ENCODE peak calls at places on chromosomes 2 and 18, in eight cellular contexts. One of them, this sample, is unnamed.

GRCh38 chr2:144999040-144999875 is 479.3 kb upstream of the ZEB2 start:
- DNase-seq in pancreas: no peak
- DNase-seq in endodermal cell: no peak
- DNase-seq in astrocyte of the cerebellum: no peak
- DNase-seq in AG10803: peak; percentile 29
- DNase-seq in brain microvascular endothelial cell: peak; percentile 46
- DNase-seq in AG04450: no peak
- DNase-seq in uterus: peak; percentile 22
- DNase-seq in this sample: no peak

GRCh38 chr2:192029089-192029488 is 165.6 kb downstream of the TMEFF2 start:
- DNase-seq in pancreas: no peak
- DNase-seq in endodermal cell: peak; percentile 89
- DNase-seq in astrocyte of the cerebellum: no peak
- DNase-seq in AG10803: no peak
- DNase-seq in brain microvascular endothelial cell: peak; percentile 21
- DNase-seq in AG04450: no peak
- DNase-seq in uterus: no peak
- DNase-seq in this sample: peak; percentile 33

GRCh38 chr2:72954376-72955187 is 37.3 kb downstream of the EMX1 start:
- DNase-seq in pancreas: no peak
- DNase-seq in endodermal cell: no peak
- DNase-seq in astrocyte of the cerebellum: no peak
- DNase-seq in AG10803: no peak
- DNase-seq in brain microvascular endothelial cell: no peak
- DNase-seq in AG04450: no peak
- DNase-seq in uterus: no peak
- DNase-seq in this sample: no peak

GRCh38 chr2:73896362-73897239 is 3.8 kb downstream of the ACTG2 start:
- DNase-seq in pancreas: no peak
- DNase-seq in endodermal cell: no peak
- DNase-seq in astrocyte of the cerebellum: peak; percentile 98
- DNase-seq in AG10803: peak; percentile 96
- DNase-seq in brain microvascular endothelial cell: peak; percentile 87
- DNase-seq in AG04450: no peak
- DNase-seq in uterus: no peak
- DNase-seq in this sample: no peak

GRCh38 chr2:69291004-69291650 is 95.9 kb downstream of the GFPT1 start:
- DNase-seq in pancreas: no peak
- DNase-seq in endodermal cell: no peak
- DNase-seq in astrocyte of the cerebellum: peak; percentile 74
- DNase-seq in AG10803: peak; percentile 85
- DNase-seq in brain microvascular endothelial cell: peak; percentile 45
- DNase-seq in AG04450: peak; percentile 29
- DNase-seq in uterus: no peak
- DNase-seq in this sample: no peak

GRCh38 chr18:77501266-77501665 is 251.6 kb downstream of the GALR1 start:
- DNase-seq in pancreas: no peak
- DNase-seq in endodermal cell: no peak
- DNase-seq in astrocyte of the cerebellum: no peak
- DNase-seq in AG10803: no peak
- DNase-seq in brain microvascular endothelial cell: no peak
- DNase-seq in AG04450: no peak
- DNase-seq in uterus: no peak
- DNase-seq in this sample: no peak

GRCh38 chr2:192155521-192156118 is 39.1 kb downstream of the TMEFF2 start:
- DNase-seq in pancreas: no peak
- DNase-seq in endodermal cell: no peak
- DNase-seq in astrocyte of the cerebellum: no peak
- DNase-seq in AG10803: peak; percentile 44
- DNase-seq in brain microvascular endothelial cell: no peak
- DNase-seq in AG04450: no peak
- DNase-seq in uterus: no peak
- DNase-seq in this sample: no peak

GRCh38 chr2:176085861-176086771 is 2.4 kb upstream of the EVX2 start:
- DNase-seq in pancreas: peak; percentile 62
- DNase-seq in endodermal cell: peak; percentile 88
- DNase-seq in astrocyte of the cerebellum: peak; percentile 12
- DNase-seq in AG10803: peak; percentile 26
- DNase-seq in brain microvascular endothelial cell: no peak
- DNase-seq in AG04450: no peak
- DNase-seq in uterus: no peak
- DNase-seq in this sample: peak; percentile 50

GRCh38 chr2:170813611-170814550 is 2.8 kb upstream of the GAD1 start:
- DNase-seq in pancreas: no peak
- DNase-seq in endodermal cell: peak; percentile 95
- DNase-seq in astrocyte of the cerebellum: peak; percentile 49
- DNase-seq in AG10803: peak; percentile 49
- DNase-seq in brain microvascular endothelial cell: peak; percentile 36
- DNase-seq in AG04450: no peak
- DNase-seq in uterus: no peak
- DNase-seq in this sample: peak; percentile 60

GRCh38 chr18:39761273-39761672 is 2193.8 kb upstream of the PIK3C3 start:
- DNase-seq in pancreas: no peak
- DNase-seq in endodermal cell: no peak
- DNase-seq in astrocyte of the cerebellum: no peak
- DNase-seq in AG10803: no peak
- DNase-seq in brain microvascular endothelial cell: no peak
- DNase-seq in AG04450: no peak
- DNase-seq in uterus: no peak
- DNase-seq in this sample: no peak

GRCh38 chr2:176085120-176085788 is 1.5 kb upstream of the EVX2 start:
- DNase-seq in pancreas: no peak
- DNase-seq in endodermal cell: peak; percentile 78
- DNase-seq in astrocyte of the cerebellum: no peak
- DNase-seq in AG10803: no peak
- DNase-seq in brain microvascular endothelial cell: no peak
- DNase-seq in AG04450: no peak
- DNase-seq in uterus: no peak
- DNase-seq in this sample: no peak

GRCh38 chr2:97645112-97645699 is 656 bp upstream of the COX5B start:
- DNase-seq in pancreas: peak; percentile 72
- DNase-seq in endodermal cell: no peak
- DNase-seq in astrocyte of the cerebellum: no peak
- DNase-seq in AG10803: no peak
- DNase-seq in brain microvascular endothelial cell: no peak
- DNase-seq in AG04450: no peak
- DNase-seq in uterus: no peak
- DNase-seq in this sample: no peak

GRCh38 chr18:25658476-25658875 is 306.5 kb upstream of the ZNF521 start:
- DNase-seq in pancreas: no peak
- DNase-seq in endodermal cell: no peak
- DNase-seq in astrocyte of the cerebellum: no peak
- DNase-seq in AG10803: no peak
- DNase-seq in brain microvascular endothelial cell: no peak
- DNase-seq in AG04450: no peak
- DNase-seq in uterus: no peak
- DNase-seq in this sample: no peak

GRCh38 chr2:240604291-240604938 is 17.9 kb downstream of the CAPN10 start:
- DNase-seq in pancreas: peak; percentile 78
- DNase-seq in endodermal cell: peak; percentile 89
- DNase-seq in astrocyte of the cerebellum: no peak
- DNase-seq in AG10803: peak; percentile 16
- DNase-seq in brain microvascular endothelial cell: peak; percentile 31
- DNase-seq in AG04450: no peak
- DNase-seq in uterus: peak; percentile 65
- DNase-seq in this sample: no peak

GRCh38 chr18:76445741-76446232 is 49.3 kb downstream of the ZNF516 start:
- DNase-seq in pancreas: no peak
- DNase-seq in endodermal cell: peak; percentile 39
- DNase-seq in astrocyte of the cerebellum: no peak
- DNase-seq in AG10803: no peak
- DNase-seq in brain microvascular endothelial cell: no peak
- DNase-seq in AG04450: no peak
- DNase-seq in uterus: no peak
- DNase-seq in this sample: no peak

GRCh38 chr2:117470311-117471095 is 344.0 kb upstream of the DDX18 start:
- DNase-seq in pancreas: no peak
- DNase-seq in endodermal cell: peak; percentile 88
- DNase-seq in astrocyte of the cerebellum: no peak
- DNase-seq in AG10803: no peak
- DNase-seq in brain microvascular endothelial cell: no peak
- DNase-seq in AG04450: no peak
- DNase-seq in uterus: no peak
- DNase-seq in this sample: peak; percentile 61
- TF ChIP-seq CTCF in pancreas: no peak
- TF ChIP-seq CTCF in endodermal cell: peak; percentile 89
- TF ChIP-seq CTCF in astrocyte of the cerebellum: no peak
- TF ChIP-seq CTCF in AG10803: no peak
- TF ChIP-seq CTCF in brain microvascular endothelial cell: peak; percentile 22
- TF ChIP-seq CTCF in AG04450: no peak
- TF ChIP-seq CTCF in uterus: peak; percentile 34
- TF ChIP-seq CTCF in this sample: peak; percentile 43

GRCh38 chr2:134782792-134783191 is 55.6 kb upstream of the ACMSD start:
- DNase-seq in pancreas: no peak
- DNase-seq in endodermal cell: peak; percentile 50
- DNase-seq in astrocyte of the cerebellum: peak; percentile 12
- DNase-seq in AG10803: peak; percentile 5
- DNase-seq in brain microvascular endothelial cell: peak; percentile 43
- DNase-seq in AG04450: no peak
- DNase-seq in uterus: no peak
- DNase-seq in this sample: no peak
- TF ChIP-seq CTCF in pancreas: no peak
- TF ChIP-seq CTCF in endodermal cell: peak; percentile 70
- TF ChIP-seq CTCF in astrocyte of the cerebellum: no peak
- TF ChIP-seq CTCF in AG10803: no peak
- TF ChIP-seq CTCF in brain microvascular endothelial cell: peak; percentile 68
- TF ChIP-seq CTCF in AG04450: peak; percentile 38
- TF ChIP-seq CTCF in uterus: no peak
- TF ChIP-seq CTCF in this sample: no peak

DNA sequence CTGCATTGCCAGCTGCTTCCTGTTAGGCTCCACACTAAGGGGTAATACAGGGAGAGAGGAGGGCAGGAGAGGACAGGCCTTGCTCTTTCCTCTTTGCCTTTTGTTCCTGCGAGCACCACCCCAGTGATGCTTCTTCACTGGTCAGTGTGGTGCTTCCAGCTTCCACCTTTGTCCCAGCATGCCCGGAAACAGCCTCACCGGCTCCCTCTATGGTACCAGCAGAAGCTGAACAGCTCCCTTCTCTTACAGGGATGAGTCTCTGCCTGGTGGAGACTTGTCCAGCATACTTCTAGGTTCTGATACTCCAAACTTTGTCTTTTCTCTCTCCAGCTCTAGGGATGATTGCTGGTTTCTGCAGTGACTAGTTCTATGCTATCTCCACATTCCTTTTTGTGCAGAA is 413.3 kb downstream of the TSN start:
- DNase-seq in pancreas: no peak
- DNase-seq in endodermal cell: peak; percentile 82
- DNase-seq in astrocyte of the cerebellum: no peak
- DNase-seq in AG10803: no peak
- DNase-seq in brain microvascular endothelial cell: no peak
- DNase-seq in AG04450: no peak
- DNase-seq in uterus: no peak
- DNase-seq in this sample: peak; percentile 9
- TF ChIP-seq CTCF in pancreas: no peak
- TF ChIP-seq CTCF in endodermal cell: peak; percentile 73
- TF ChIP-seq CTCF in astrocyte of the cerebellum: no peak
- TF ChIP-seq CTCF in AG10803: peak; percentile 11
- TF ChIP-seq CTCF in brain microvascular endothelial cell: peak; percentile 31
- TF ChIP-seq CTCF in AG04450: no peak
- TF ChIP-seq CTCF in uterus: no peak
- TF ChIP-seq CTCF in this sample: no peak

GRCh38 chr2:214960677-214961076 is 151.2 kb upstream of the BARD1 start:
- DNase-seq in pancreas: no peak
- DNase-seq in endodermal cell: no peak
- DNase-seq in astrocyte of the cerebellum: no peak
- DNase-seq in AG10803: peak; percentile 2
- DNase-seq in brain microvascular endothelial cell: no peak
- DNase-seq in AG04450: no peak
- DNase-seq in uterus: no peak
- DNase-seq in this sample: peak; percentile 13
- TF ChIP-seq CTCF in pancreas: no peak
- TF ChIP-seq CTCF in endodermal cell: peak; percentile 52
- TF ChIP-seq CTCF in astrocyte of the cerebellum: no peak
- TF ChIP-seq CTCF in AG10803: peak; percentile 38
- TF ChIP-seq CTCF in brain microvascular endothelial cell: no peak
- TF ChIP-seq CTCF in AG04450: peak; percentile 37
- TF ChIP-seq CTCF in uterus: no peak
- TF ChIP-seq CTCF in this sample: peak; percentile 24

GRCh38 chr2:96408631-96409542 is 73.3 kb downstream of the NCAPH start:
- DNase-seq in pancreas: no peak
- DNase-seq in endodermal cell: no peak
- DNase-seq in astrocyte of the cerebellum: peak; percentile 43
- DNase-seq in AG10803: no peak
- DNase-seq in brain microvascular endothelial cell: peak; percentile 18
- DNase-seq in AG04450: no peak
- DNase-seq in uterus: peak; percentile 61
- DNase-seq in this sample: no peak
- TF ChIP-seq CTCF in pancreas: no peak
- TF ChIP-seq CTCF in endodermal cell: peak; percentile 52
- TF ChIP-seq CTCF in astrocyte of the cerebellum: no peak
- TF ChIP-seq CTCF in AG10803: no peak
- TF ChIP-seq CTCF in brain microvascular endothelial cell: peak; percentile 38
- TF ChIP-seq CTCF in AG04450: peak; percentile 9
- TF ChIP-seq CTCF in uterus: no peak
- TF ChIP-seq CTCF in this sample: no peak

GRCh38 chr2:149037851-149038250 is 648 bp upstream of the LYPD6B start:
- DNase-seq in pancreas: no peak
- DNase-seq in endodermal cell: peak; percentile 74
- DNase-seq in astrocyte of the cerebellum: no peak
- DNase-seq in AG10803: no peak
- DNase-seq in brain microvascular endothelial cell: no peak
- DNase-seq in AG04450: no peak
- DNase-seq in uterus: no peak
- DNase-seq in this sample: peak; percentile 43
- TF ChIP-seq CTCF in pancreas: no peak
- TF ChIP-seq CTCF in endodermal cell: peak; percentile 44
- TF ChIP-seq CTCF in astrocyte of the cerebellum: peak; percentile 2
- TF ChIP-seq CTCF in AG10803: no peak
- TF ChIP-seq CTCF in brain microvascular endothelial cell: no peak
- TF ChIP-seq CTCF in AG04450: no peak
- TF ChIP-seq CTCF in uterus: no peak
- TF ChIP-seq CTCF in this sample: no peak

GRCh38 chr18:74353169-74353775 is 37.6 kb downstream of the C18orf63 start:
- DNase-seq in pancreas: no peak
- DNase-seq in endodermal cell: peak; percentile 86
- DNase-seq in astrocyte of the cerebellum: peak; percentile 65
- DNase-seq in AG10803: peak; percentile 75
- DNase-seq in brain microvascular endothelial cell: peak; percentile 77
- DNase-seq in AG04450: peak; percentile 18
- DNase-seq in uterus: peak; percentile 52
- DNase-seq in this sample: peak; percentile 61

GRCh38 chr18:74346206-74346605 is 30.6 kb downstream of the C18orf63 start:
- DNase-seq in pancreas: no peak
- DNase-seq in endodermal cell: no peak
- DNase-seq in astrocyte of the cerebellum: no peak
- DNase-seq in AG10803: no peak
- DNase-seq in brain microvascular endothelial cell: no peak
- DNase-seq in AG04450: no peak
- DNase-seq in uterus: no peak
- DNase-seq in this sample: no peak

GRCh38 chr18:74356959-74357358 is 41.3 kb downstream of the C18orf63 start:
- DNase-seq in pancreas: no peak
- DNase-seq in endodermal cell: no peak
- DNase-seq in astrocyte of the cerebellum: no peak
- DNase-seq in AG10803: no peak
- DNase-seq in brain microvascular endothelial cell: no peak
- DNase-seq in AG04450: no peak
- DNase-seq in uterus: no peak
- DNase-seq in this sample: no peak

GRCh38 chr18:74351354-74351753 is 35.7 kb downstream of the C18orf63 start:
- DNase-seq in pancreas: no peak
- DNase-seq in endodermal cell: no peak
- DNase-seq in astrocyte of the cerebellum: peak; percentile 13
- DNase-seq in AG10803: peak; percentile 64
- DNase-seq in brain microvascular endothelial cell: peak; percentile 72
- DNase-seq in AG04450: peak; percentile 3
- DNase-seq in uterus: no peak
- DNase-seq in this sample: peak; percentile 12
- TF ChIP-seq CTCF in pancreas: no peak
- TF ChIP-seq CTCF in endodermal cell: no peak
- TF ChIP-seq CTCF in astrocyte of the cerebellum: no peak
- TF ChIP-seq CTCF in AG10803: no peak
- TF ChIP-seq CTCF in brain microvascular endothelial cell: no peak
- TF ChIP-seq CTCF in AG04450: no peak
- TF ChIP-seq CTCF in uterus: no peak
- TF ChIP-seq CTCF in this sample: no peak

This sample was measured in MCF 10A.